ENCODE peak calls at places on chromosome 15, in ten cellular contexts. One of them, this sample, is unnamed.
A peak's percentile ranks its signal among the peaks of the same experiment; 100 is the strongest.

GRCh38 chr15:38238311-38238710 is 14.3 kb upstream of the SPRED1 start:
- DNase-seq in Calu3: no peak
- DNase-seq in fibroblast of mammary gland: no peak
- DNase-seq in psoas muscle: no peak
- DNase-seq in foreskin fibroblast: no peak
- DNase-seq in uterus: no peak
- DNase-seq in CD4-positive, alpha-beta T cell: no peak
- DNase-seq in sigmoid colon: no peak
- DNase-seq in Panc1: no peak
- DNase-seq in HFF-Myc: no peak
- DNase-seq in this sample: no peak

GRCh38 chr15:52284164-52284563 is 11.4 kb downstream of the MYO5C start:
- DNase-seq in HFF-Myc: no peak
- DNase-seq in Panc1: no peak
- DNase-seq in fibroblast of mammary gland: peak; percentile 53
- DNase-seq in Calu3: no peak
- DNase-seq in psoas muscle: no peak
- DNase-seq in uterus: no peak
- DNase-seq in sigmoid colon: no peak
- DNase-seq in foreskin fibroblast: peak; percentile 21
- DNase-seq in CD4-positive, alpha-beta T cell: no peak
- DNase-seq in this sample: no peak

GRCh38 chr15:45616901-45617323 is 17.9 kb upstream of the SQOR start:
- DNase-seq in psoas muscle: no peak
- DNase-seq in sigmoid colon: no peak
- DNase-seq in fibroblast of mammary gland: peak; percentile 33
- DNase-seq in Panc1: no peak
- DNase-seq in CD4-positive, alpha-beta T cell: no peak
- DNase-seq in uterus: no peak
- DNase-seq in Calu3: no peak
- DNase-seq in HFF-Myc: no peak
- DNase-seq in foreskin fibroblast: peak; percentile 43
- DNase-seq in this sample: no peak

GRCh38 chr15:53670701-53671100 is 88.8 kb downstream of the WDR72 start:
- DNase-seq in sigmoid colon: no peak
- DNase-seq in HFF-Myc: no peak
- DNase-seq in Calu3: no peak
- DNase-seq in fibroblast of mammary gland: no peak
- DNase-seq in Panc1: no peak
- DNase-seq in psoas muscle: no peak
- DNase-seq in uterus: no peak
- DNase-seq in foreskin fibroblast: no peak
- DNase-seq in CD4-positive, alpha-beta T cell: no peak
- DNase-seq in this sample: no peak

GRCh38 chr15:68432665-68433064 is 702 bp upstream of the ITGA11 start:
- DNase-seq in foreskin fibroblast: no peak
- DNase-seq in sigmoid colon: no peak
- DNase-seq in uterus: peak; percentile 16
- DNase-seq in HFF-Myc: no peak
- DNase-seq in CD4-positive, alpha-beta T cell: no peak
- DNase-seq in Panc1: no peak
- DNase-seq in Calu3: no peak
- DNase-seq in psoas muscle: no peak
- DNase-seq in fibroblast of mammary gland: no peak
- DNase-seq in this sample: peak; percentile 14

GRCh38 chr15:93286456-93286855 is 197.4 kb upstream of the RGMA start:
- DNase-seq in CD4-positive, alpha-beta T cell: no peak
- DNase-seq in foreskin fibroblast: no peak
- DNase-seq in psoas muscle: no peak
- DNase-seq in Panc1: no peak
- DNase-seq in HFF-Myc: no peak
- DNase-seq in Calu3: no peak
- DNase-seq in uterus: no peak
- DNase-seq in sigmoid colon: no peak
- DNase-seq in fibroblast of mammary gland: no peak
- DNase-seq in this sample: no peak

GRCh38 chr15:60399246-60399915 is 1.6 kb upstream of the ANXA2 start:
- DNase-seq in sigmoid colon: peak; percentile 68
- DNase-seq in foreskin fibroblast: no peak
- DNase-seq in uterus: no peak
- DNase-seq in CD4-positive, alpha-beta T cell: no peak
- DNase-seq in psoas muscle: no peak
- DNase-seq in HFF-Myc: no peak
- DNase-seq in fibroblast of mammary gland: no peak
- DNase-seq in Panc1: no peak
- DNase-seq in Calu3: no peak
- DNase-seq in this sample: no peak

GRCh38 chr15:77907824-77908751 is 169.4 kb downstream of the TBC1D2B start:
- DNase-seq in psoas muscle: no peak
- DNase-seq in HFF-Myc: no peak
- DNase-seq in fibroblast of mammary gland: peak; percentile 33
- DNase-seq in uterus: no peak
- DNase-seq in sigmoid colon: peak; percentile 57
- DNase-seq in foreskin fibroblast: no peak
- DNase-seq in Panc1: no peak
- DNase-seq in Calu3: no peak
- DNase-seq in CD4-positive, alpha-beta T cell: peak; percentile 13
- DNase-seq in this sample: no peak

GRCh38 chr15:36682091-36682490 is 102.7 kb downstream of the CDIN1 start:
- DNase-seq in fibroblast of mammary gland: peak; percentile 31
- DNase-seq in foreskin fibroblast: peak; percentile 14
- DNase-seq in HFF-Myc: no peak
- DNase-seq in uterus: no peak
- DNase-seq in Panc1: no peak
- DNase-seq in sigmoid colon: no peak
- DNase-seq in Calu3: no peak
- DNase-seq in psoas muscle: no peak
- DNase-seq in CD4-positive, alpha-beta T cell: no peak
- DNase-seq in this sample: no peak

GRCh38 chr15:42065008-42065407 is 29.4 kb downstream of the PLA2G4D start:
- DNase-seq in HFF-Myc: no peak
- DNase-seq in CD4-positive, alpha-beta T cell: no peak
- DNase-seq in fibroblast of mammary gland: no peak
- DNase-seq in Panc1: no peak
- DNase-seq in uterus: peak; percentile 36
- DNase-seq in foreskin fibroblast: no peak
- DNase-seq in sigmoid colon: no peak
- DNase-seq in Calu3: no peak
- DNase-seq in psoas muscle: no peak
- DNase-seq in this sample: no peak

GRCh38 chr15:73899197-73900128 is 26.1 kb downstream of the TBC1D21 start:
- DNase-seq in Panc1: no peak
- DNase-seq in foreskin fibroblast: no peak
- DNase-seq in sigmoid colon: no peak
- DNase-seq in CD4-positive, alpha-beta T cell: no peak
- DNase-seq in HFF-Myc: no peak
- DNase-seq in uterus: no peak
- DNase-seq in psoas muscle: no peak
- DNase-seq in Calu3: no peak
- DNase-seq in fibroblast of mammary gland: peak; percentile 38
- DNase-seq in this sample: no peak

GRCh38 chr15:70140031-70140542 is 42.4 kb upstream of the TLE3 start:
- DNase-seq in sigmoid colon: no peak
- DNase-seq in HFF-Myc: no peak
- DNase-seq in foreskin fibroblast: no peak
- DNase-seq in Panc1: no peak
- DNase-seq in uterus: no peak
- DNase-seq in fibroblast of mammary gland: no peak
- DNase-seq in Calu3: no peak
- DNase-seq in CD4-positive, alpha-beta T cell: no peak
- DNase-seq in psoas muscle: no peak
- DNase-seq in this sample: no peak

GRCh38 chr15:80568298-80568697 is 126.8 kb upstream of the ABHD17C start:
- DNase-seq in fibroblast of mammary gland: peak; percentile 67
- DNase-seq in HFF-Myc: no peak
- DNase-seq in Panc1: no peak
- DNase-seq in uterus: no peak
- DNase-seq in foreskin fibroblast: peak; percentile 43
- DNase-seq in sigmoid colon: no peak
- DNase-seq in psoas muscle: no peak
- DNase-seq in Calu3: no peak
- DNase-seq in CD4-positive, alpha-beta T cell: no peak
- DNase-seq in this sample: no peak

GRCh38 chr15:59290311-59291213 is 82.1 kb downstream of the MYO1E start:
- DNase-seq in Calu3: no peak
- DNase-seq in sigmoid colon: no peak
- DNase-seq in uterus: no peak
- DNase-seq in CD4-positive, alpha-beta T cell: no peak
- DNase-seq in Panc1: no peak
- DNase-seq in fibroblast of mammary gland: no peak
- DNase-seq in foreskin fibroblast: no peak
- DNase-seq in HFF-Myc: no peak
- DNase-seq in psoas muscle: no peak
- DNase-seq in this sample: no peak

DNA sequence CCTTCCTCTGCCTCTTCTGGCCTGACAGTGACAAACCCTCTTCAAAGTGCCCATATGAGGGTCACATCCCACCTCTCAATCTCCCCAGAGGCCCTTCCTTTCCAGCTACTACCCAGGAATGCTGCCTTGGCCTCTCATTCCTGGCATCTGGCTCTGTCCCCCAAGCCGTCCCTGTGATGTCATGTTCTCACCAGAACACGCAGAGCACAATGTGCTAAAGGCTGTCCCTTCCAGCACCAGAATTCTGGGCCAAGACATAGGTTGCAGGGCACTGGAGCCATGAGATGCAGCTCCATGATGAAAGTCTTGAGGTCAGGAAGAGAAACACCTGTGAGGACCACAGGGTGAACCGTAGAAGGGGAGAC is 306.6 kb downstream of the NTRK3 start:
- DNase-seq in CD4-positive, alpha-beta T cell: no peak
- DNase-seq in uterus: no peak
- DNase-seq in sigmoid colon: no peak
- DNase-seq in HFF-Myc: no peak
- DNase-seq in psoas muscle: no peak
- DNase-seq in Calu3: no peak
- DNase-seq in foreskin fibroblast: no peak
- DNase-seq in Panc1: no peak
- DNase-seq in fibroblast of mammary gland: no peak
- DNase-seq in this sample: no peak
- TF ChIP-seq CTCF in CD4-positive, alpha-beta T cell: no peak
- TF ChIP-seq CTCF in uterus: no peak
- TF ChIP-seq CTCF in sigmoid colon: no peak
- TF ChIP-seq CTCF in HFF-Myc: no peak
- TF ChIP-seq CTCF in psoas muscle: no peak
- TF ChIP-seq CTCF in Calu3: no peak
- TF ChIP-seq CTCF in foreskin fibroblast: no peak
- TF ChIP-seq CTCF in Panc1: no peak
- TF ChIP-seq CTCF in fibroblast of mammary gland: no peak
- TF ChIP-seq CTCF in this sample: no peak

GRCh38 chr15:101611007-101611406 is 41.2 kb downstream of the TM2D3 start:
- DNase-seq in fibroblast of mammary gland: no peak
- DNase-seq in CD4-positive, alpha-beta T cell: no peak
- DNase-seq in psoas muscle: no peak
- DNase-seq in foreskin fibroblast: no peak
- DNase-seq in Calu3: no peak
- DNase-seq in uterus: no peak
- DNase-seq in HFF-Myc: no peak
- DNase-seq in sigmoid colon: no peak
- DNase-seq in Panc1: no peak
- DNase-seq in this sample: no peak

GRCh38 chr15:101609742-101610627 is 42.2 kb downstream of the TM2D3 start:
- DNase-seq in fibroblast of mammary gland: no peak
- DNase-seq in uterus: no peak
- DNase-seq in HFF-Myc: no peak
- DNase-seq in sigmoid colon: no peak
- DNase-seq in Panc1: no peak
- DNase-seq in foreskin fibroblast: no peak
- DNase-seq in Calu3: no peak
- DNase-seq in CD4-positive, alpha-beta T cell: no peak
- DNase-seq in psoas muscle: peak; percentile 52
- DNase-seq in this sample: no peak

GRCh38 chr15:101610628-101611000 is 41.6 kb downstream of the TM2D3 start:
- DNase-seq in foreskin fibroblast: no peak
- DNase-seq in psoas muscle: no peak
- DNase-seq in Calu3: no peak
- DNase-seq in uterus: no peak
- DNase-seq in CD4-positive, alpha-beta T cell: no peak
- DNase-seq in sigmoid colon: no peak
- DNase-seq in HFF-Myc: no peak
- DNase-seq in fibroblast of mammary gland: no peak
- DNase-seq in Panc1: no peak
- DNase-seq in this sample: no peak

GRCh38 chr15:101607102-101607501 is 45.1 kb downstream of the TM2D3 start:
- DNase-seq in psoas muscle: no peak
- DNase-seq in sigmoid colon: no peak
- DNase-seq in Calu3: no peak
- DNase-seq in uterus: no peak
- DNase-seq in CD4-positive, alpha-beta T cell: no peak
- DNase-seq in Panc1: no peak
- DNase-seq in HFF-Myc: no peak
- DNase-seq in foreskin fibroblast: no peak
- DNase-seq in fibroblast of mammary gland: no peak
- DNase-seq in this sample: no peak

DNA sequence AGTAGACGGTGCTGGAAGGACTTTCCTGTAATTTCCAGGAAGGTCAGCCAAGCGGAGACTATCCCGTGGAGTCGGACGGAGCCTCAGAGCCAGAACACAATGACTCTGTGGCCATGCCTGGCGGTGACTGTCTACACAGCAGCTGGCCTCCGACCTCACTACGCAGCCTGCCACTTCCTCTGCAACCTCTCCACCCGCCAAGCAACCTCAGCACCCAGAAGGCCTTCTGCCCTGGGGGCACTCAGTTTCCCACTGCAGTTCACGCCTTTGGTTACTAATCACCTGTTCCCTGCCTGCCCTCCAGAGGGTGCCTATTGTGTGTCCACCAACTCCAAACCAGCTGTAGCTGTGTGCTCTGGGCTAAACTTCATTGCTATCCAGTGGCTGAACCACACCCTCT is 44.0 kb downstream of the TM2D3 start:
- DNase-seq in HFF-Myc: no peak
- DNase-seq in psoas muscle: peak; percentile 52
- DNase-seq in CD4-positive, alpha-beta T cell: no peak
- DNase-seq in uterus: no peak
- DNase-seq in fibroblast of mammary gland: no peak
- DNase-seq in Panc1: no peak
- DNase-seq in foreskin fibroblast: no peak
- DNase-seq in sigmoid colon: no peak
- DNase-seq in Calu3: no peak
- DNase-seq in this sample: no peak
- TF ChIP-seq CTCF in HFF-Myc: no peak
- TF ChIP-seq CTCF in psoas muscle: no peak
- TF ChIP-seq CTCF in CD4-positive, alpha-beta T cell: no peak
- TF ChIP-seq CTCF in uterus: no peak
- TF ChIP-seq CTCF in fibroblast of mammary gland: no peak
- TF ChIP-seq CTCF in Panc1: no peak
- TF ChIP-seq CTCF in foreskin fibroblast: no peak
- TF ChIP-seq CTCF in sigmoid colon: no peak
- TF ChIP-seq CTCF in Calu3: no peak
- TF ChIP-seq CTCF in this sample: no peak

GRCh38 chr15:88805031-88805780 is 2.0 kb downstream of the ACAN start:
- DNase-seq in CD4-positive, alpha-beta T cell: no peak
- DNase-seq in HFF-Myc: no peak
- DNase-seq in uterus: no peak
- DNase-seq in fibroblast of mammary gland: no peak
- DNase-seq in Panc1: no peak
- DNase-seq in sigmoid colon: no peak
- DNase-seq in foreskin fibroblast: no peak
- DNase-seq in Calu3: no peak
- DNase-seq in psoas muscle: no peak
- DNase-seq in this sample: no peak
- TF ChIP-seq CTCF in CD4-positive, alpha-beta T cell: no peak
- TF ChIP-seq CTCF in HFF-Myc: no peak
- TF ChIP-seq CTCF in uterus: no peak
- TF ChIP-seq CTCF in fibroblast of mammary gland: no peak
- TF ChIP-seq CTCF in Panc1: no peak
- TF ChIP-seq CTCF in sigmoid colon: no peak
- TF ChIP-seq CTCF in foreskin fibroblast: no peak
- TF ChIP-seq CTCF in Calu3: no peak
- TF ChIP-seq CTCF in psoas muscle: no peak
- TF ChIP-seq CTCF in this sample: no peak

GRCh38 chr15:99909914-99910313 is 176.7 kb upstream of the LYSMD4 start:
- DNase-seq in psoas muscle: no peak
- DNase-seq in uterus: no peak
- DNase-seq in foreskin fibroblast: no peak
- DNase-seq in HFF-Myc: no peak
- DNase-seq in Panc1: no peak
- DNase-seq in Calu3: no peak
- DNase-seq in CD4-positive, alpha-beta T cell: no peak
- DNase-seq in sigmoid colon: no peak
- DNase-seq in fibroblast of mammary gland: no peak
- DNase-seq in this sample: no peak
- TF ChIP-seq CTCF in psoas muscle: no peak
- TF ChIP-seq CTCF in uterus: no peak
- TF ChIP-seq CTCF in foreskin fibroblast: no peak
- TF ChIP-seq CTCF in HFF-Myc: peak; percentile 3
- TF ChIP-seq CTCF in Panc1: peak; percentile 84
- TF ChIP-seq CTCF in Calu3: no peak
- TF ChIP-seq CTCF in CD4-positive, alpha-beta T cell: no peak
- TF ChIP-seq CTCF in sigmoid colon: no peak
- TF ChIP-seq CTCF in fibroblast of mammary gland: peak; percentile 3
- TF ChIP-seq CTCF in this sample: no peak